ENCODE peak calls at places on chromosomes 12 and 14, in four cellular contexts. E is endodermal cell, N is left lung, Q is ovary. Z is an unnamed sample.

GRCh38 chr14:101458536-101459391 is 102.5 kb upstream of the DIO3 start:
- DNase-seq in Q (no peak), N (peak; percentile 17), E (peak; percentile 82), Z (peak; percentile 80)

GRCh38 chr12:49288922-49289555 is 5.9 kb upstream of the PRPH start:
- DNase-seq in E (peak; percentile 59), Q (no peak), N (no peak), Z (no peak)

GRCh38 chr14:89813485-89814080 is 140.9 kb downstream of the EFCAB11 start:
- DNase-seq in E (peak; percentile 72), N (no peak), Q (no peak), Z (no peak)

GRCh38 chr12:97637770-97638169 is 175.2 kb downstream of the RMST start:
- DNase-seq in N (no peak), E (no peak), Q (no peak), Z (no peak)

GRCh38 chr12:32470936-32471335 is 71.6 kb downstream of the FGD4 start:
- DNase-seq in N (no peak), E (peak; percentile 38), Q (no peak), Z (no peak)

GRCh38 chr12:131104464-131105350 is 151.0 kb downstream of the ADGRD1 start:
- DNase-seq in E (peak; percentile 98), Q (peak; percentile 94), N (peak; percentile 84), Z (peak; percentile 94)

GRCh38 chr12:77946541-77947021 is 115.9 kb downstream of the NAV3 start:
- DNase-seq in E (no peak), N (no peak), Q (no peak), Z (no peak)

GRCh38 chr14:33692762-33693161 is 258.1 kb downstream of the EGLN3 start:
- DNase-seq in E (no peak), Q (no peak), N (no peak), Z (no peak)

GRCh38 chr14:77195766-77196165 is 14.2 kb downstream of the TMEM63C start:
- DNase-seq in N (peak; percentile 13), E (no peak), Q (no peak), Z (no peak)

GRCh38 chr12:94561943-94562411 is 88.4 kb downstream of the TMCC3 start:
- DNase-seq in Q (no peak), E (peak; percentile 49), N (no peak), Z (peak; percentile 21)

GRCh38 chr12:88628856-88629509 is 48.7 kb upstream of the KITLG start:
- DNase-seq in N (no peak), E (no peak), Q (no peak), Z (no peak)

GRCh38 chr12:131390408-131391100 is 320.3 kb upstream of the SFSWAP start:
- DNase-seq in Q (no peak), N (no peak), E (peak; percentile 93), Z (peak; percentile 86)

GRCh38 chr14:60647837-60648168 is 1.5 kb downstream of the SIX1 start:
- DNase-seq in N (no peak), Q (no peak), E (peak; percentile 61), Z (no peak)

GRCh38 chr14:80425686-80426085 is 214.4 kb upstream of the DIO2 start:
- DNase-seq in E (no peak), Q (no peak), N (no peak), Z (no peak)

GRCh38 chr14:65169351-65169750 is 67.0 kb upstream of the MAX start:
- DNase-seq in Q (no peak), N (no peak), E (no peak), Z (no peak)

GRCh38 chr12:13192719-13193118 is 3.8 kb upstream of the EMP1 start:
- DNase-seq in E (no peak), N (no peak), Q (no peak), Z (no peak)

GRCh38 chr12:108724054-108724889 is 7.0 kb downstream of the CORO1C start:
- DNase-seq in N (peak; percentile 52), E (no peak), Q (no peak), Z (no peak)

GRCh38 chr12:98198261-98198982 is 317.0 kb upstream of the TMPO start:
- DNase-seq in N (no peak), E (no peak), Q (no peak), Z (no peak)

GRCh38 chr14:64684091-64684490 is 20.1 kb upstream of the PLEKHG3 start:
- DNase-seq in E (no peak), N (no peak), Q (peak; percentile 81), Z (no peak)

GRCh38 chr12:6778212-6778570 is 5.9 kb downstream of the LAG3 start:
- DNase-seq in N (no peak), E (peak; percentile 91), Q (peak; percentile 70), Z (peak; percentile 64)

GRCh38 chr12:120998435-120998834 is 17.9 kb downstream of the C12orf43 start:
- DNase-seq in E (no peak), N (no peak), Q (no peak), Z (peak; percentile 21)

GRCh38 chr14:50399251-50400032 is 2.8 kb upstream of the CDKL1 start:
- DNase-seq in Q (peak; percentile 70), E (no peak), N (no peak), Z (no peak)

GRCh38 chr14:96090441-96091148 is 51.4 kb downstream of the C14orf132 start:
- DNase-seq in N (peak; percentile 57), E (no peak), Q (peak; percentile 69), Z (peak; percentile 56)

GRCh38 chr12:91380651-91381050 is 198.0 kb upstream of the DCN start:
- DNase-seq in E (no peak), N (no peak), Q (no peak), Z (no peak)

GRCh38 chr14:58815781-58816297 is 178.1 kb downstream of the DACT1 start:
- DNase-seq in E (no peak), Q (no peak), N (no peak), Z (no peak)

GRCh38 chr14:24895243-24895583 is 154.7 kb downstream of the STXBP6 start:
- DNase-seq in N (no peak), Q (no peak), E (no peak), Z (no peak)

GRCh38 chr14:88430976-88431375 is 45.5 kb downstream of the SPATA7 start:
- DNase-seq in Q (no peak), N (no peak), E (no peak), Z (no peak)

GRCh38 chr14:86405250-86405649 is 875.3 kb downstream of the FLRT2 start:
- DNase-seq in N (no peak), Q (no peak), E (no peak), Z (no peak)

DNA sequence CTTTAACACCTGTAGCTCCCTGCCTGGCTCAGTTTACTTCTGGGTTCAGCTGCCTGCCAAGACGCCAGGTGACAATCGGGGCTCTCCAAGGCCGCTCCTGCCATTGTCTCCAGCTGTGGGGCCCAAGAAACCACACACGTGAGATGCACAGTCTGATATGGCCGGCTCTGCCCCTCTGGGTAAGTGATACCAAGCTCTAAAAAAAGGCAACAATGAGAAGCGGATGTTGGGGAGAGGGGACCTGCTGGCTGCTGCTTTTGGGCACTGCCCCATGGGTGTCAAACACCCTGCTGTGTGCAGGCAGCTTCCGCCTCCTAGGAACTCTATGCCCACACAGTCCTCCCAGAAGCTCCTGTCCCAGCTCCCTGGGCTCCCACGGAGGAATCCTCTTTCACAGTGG is 1136.0 kb downstream of the BCL11B start:
- DNase-seq in E (peak; percentile 40), Q (no peak), N (no peak), Z (no peak)
- H3K4me3 ChIP-seq in E (no peak overlapping the region), Q (no peak overlapping the region), N (no peak overlapping the region), Z (no peak overlapping the region)

GRCh38 chr12:117497407-117497806 is 136.0 kb upstream of the NOS1 start:
- DNase-seq in N (no peak), Q (no peak), E (no peak), Z (no peak)
- H3K36me3 ChIP-seq in N (no peaks in the 10 kb centered on the region), Q (no peaks in the 10 kb centered on the region), E (no peaks in the 10 kb centered on the region), Z (no peaks in the 10 kb centered on the region)

DNA sequence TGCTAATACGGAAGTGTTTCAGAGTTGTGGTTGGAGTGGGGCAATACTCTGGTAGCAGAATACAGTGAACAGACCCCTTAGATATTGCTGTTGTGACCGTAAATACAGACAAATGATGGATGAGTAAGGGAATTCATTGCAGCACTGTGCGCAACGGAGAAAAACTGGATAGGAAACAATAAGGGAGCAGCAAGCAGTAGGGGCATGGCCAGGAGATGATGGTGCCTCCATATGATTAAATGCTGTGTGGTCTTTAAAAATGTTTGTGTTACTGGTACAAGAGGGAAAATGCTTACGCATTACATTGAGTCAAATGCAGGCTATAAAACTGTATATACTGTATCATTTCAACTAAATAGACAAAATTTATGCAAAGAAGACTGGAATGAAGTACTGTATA is 61.6 kb downstream of the EML1 start:
- DNase-seq in N (no peak), E (no peak), Q (no peak), Z (no peak)
- H3K27me3 ChIP-seq in N (no peaks in the 10 kb centered on the region), E (no peaks in the 10 kb centered on the region), Q (no peaks in the 10 kb centered on the region), Z (no peaks in the 10 kb centered on the region)

DNA sequence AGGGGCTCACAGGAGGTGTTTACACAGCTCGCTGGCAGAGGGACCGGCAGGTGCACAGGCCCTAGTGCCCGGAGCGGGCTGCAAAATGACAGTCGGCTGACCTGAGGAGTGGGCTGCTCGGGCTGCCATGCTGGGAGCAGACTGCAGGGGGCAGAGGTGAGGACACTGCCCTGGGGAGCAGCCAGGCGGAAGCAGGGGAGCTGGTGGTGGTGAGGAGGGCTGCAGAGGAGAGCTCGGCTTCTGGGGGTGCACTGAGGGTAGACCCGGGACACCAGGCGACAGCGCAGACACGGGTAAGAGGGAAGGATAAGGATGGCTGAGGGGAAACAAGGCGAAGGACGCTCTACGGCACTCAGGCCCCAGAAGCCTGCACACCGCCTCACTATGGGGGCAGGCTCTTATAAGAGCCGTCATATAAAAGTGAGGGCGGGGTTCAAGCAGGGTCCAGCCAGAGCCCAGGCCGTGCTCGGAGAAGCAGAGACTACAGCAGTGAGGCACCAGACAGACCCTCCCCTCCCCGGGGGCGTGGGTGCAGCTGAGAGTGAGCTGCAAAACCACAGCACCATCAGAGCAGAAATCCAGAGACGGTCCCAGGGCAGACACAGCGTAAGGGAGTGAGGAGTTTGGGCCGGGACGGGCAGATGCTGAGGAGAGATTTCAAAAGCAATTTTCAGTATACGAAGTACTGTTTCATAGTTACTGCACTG is 62.5 kb downstream of the CCDC88C start:
- DNase-seq in E (peak; percentile 93), N (no peak), Q (no peak), Z (peak; percentile 94)
- H3K4me3 ChIP-seq in E (no peak overlapping the region), N (no peak overlapping the region), Q (no peak overlapping the region), Z (no peak overlapping the region)

DNA sequence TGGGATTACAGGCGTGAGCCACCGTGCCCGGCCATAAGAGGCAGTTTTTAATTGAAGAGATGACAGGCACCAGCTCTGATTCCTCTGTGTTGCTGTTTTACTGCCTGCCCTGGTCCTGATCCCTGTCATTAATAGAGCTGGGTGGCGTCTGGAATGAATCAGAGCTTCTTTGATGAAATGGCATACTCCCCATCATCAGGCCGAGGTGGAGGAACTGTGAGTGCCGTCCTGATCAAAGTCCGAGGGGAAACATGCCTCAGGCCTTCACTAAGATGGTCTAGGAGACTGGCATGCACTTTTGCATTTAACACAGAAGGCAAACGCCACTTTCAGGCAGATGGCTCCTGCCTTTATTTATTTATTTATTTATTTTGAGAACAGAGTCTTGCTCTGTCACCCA is 34.1 kb downstream of the IL31 start:
- DNase-seq in E (no peak), Q (no peak), N (no peak), Z (no peak)
- H3K36me3 ChIP-seq in E (peaks cover 30% of the 10 kb centered on the region), Q (no peaks in the 10 kb centered on the region), N (no peaks in the 10 kb centered on the region), Z (peaks cover 37% of the 10 kb centered on the region)

GRCh38 chr12:111228916-111229666 is 139.8 kb downstream of the PHETA1 start:
- DNase-seq in N (no peak), E (no peak), Q (no peak), Z (no peak)
- H3K27me3 ChIP-seq in N (peaks cover 42% of the 10 kb centered on the region), E (no peaks in the 10 kb centered on the region), Q (no peaks in the 10 kb centered on the region), Z (no peaks in the 10 kb centered on the region)

Z was measured in H7.